ENCODE peak calls at places on chromosome 9, in six cellular contexts. T is PC-9, P is body of pancreas, C is tibial nerve, F is kidney epithelial cell, L is cardiac muscle cell. W is an unnamed sample. For H3K36me3, the result is how much of the 10 kb centered on the place peaks cover.

GRCh38 chr9:121942866-121943265 is 150.2 kb downstream of the TTLL11 start:
- DNase-seq in L (no peak), P (no peak), T (no peak), C (no peak), F (no peak), W (no peak)

GRCh38 chr9:96655198-96655851 is at the start of gene PRXL2C:
- DNase-seq in C (peak), P (peak), L (peak), T (no peak), F (no peak), W (peak)

GRCh38 chr9:68482548-68482947 is 58.1 kb downstream of the TMEM252 start:
- DNase-seq in T (no peak), P (no peak), L (no peak), C (no peak), F (no peak), W (no peak)

GRCh38 chr9:86732514-86732913 is 214.8 kb downstream of the GAS1 start:
- DNase-seq in P (no peak), T (no peak), C (peak), L (peak), F (peak), W (no peak)

GRCh38 chr9:92378825-92379535 is 25.4 kb downstream of the OGN start:
- DNase-seq in P (no peak), C (no peak), T (no peak), L (no peak), F (no peak), W (no peak)

GRCh38 chr9:119697996-119698395 is 328.8 kb upstream of the BRINP1 start:
- DNase-seq in F (no peak), P (no peak), L (no peak), T (no peak), C (no peak), W (no peak)

GRCh38 chr9:97519441-97519970 is 18.0 kb downstream of the TMOD1 start:
- DNase-seq in T (no peak), F (no peak), C (no peak), L (no peak), P (no peak), W (no peak)

GRCh38 chr9:16417101-16417500 is 453.4 kb downstream of the BNC2 start:
- DNase-seq in C (no peak), T (no peak), F (no peak), P (no peak), L (peak), W (no peak)

GRCh38 chr9:26675055-26675454 is 217.5 kb downstream of the CAAP1 start:
- DNase-seq in T (no peak), L (no peak), C (no peak), F (no peak), P (no peak), W (no peak)

GRCh38 chr9:124198948-124199347 is 58.8 kb upstream of the NEK6 start:
- DNase-seq in F (no peak), T (no peak), C (no peak), P (no peak), L (no peak), W (no peak)

GRCh38 chr9:69180670-69181069 is 6.6 kb downstream of the TJP2 start:
- DNase-seq in T (peak), C (no peak), F (peak), P (peak), L (peak), W (no peak)

GRCh38 chr9:113695901-113696300 is 180.2 kb upstream of the ZNF618 start:
- DNase-seq in F (no peak), L (no peak), P (no peak), C (no peak), T (no peak), W (no peak)

GRCh38 chr9:125472926-125473701 is 211.5 kb downstream of the GAPVD1 start:
- DNase-seq in F (no peak), T (no peak), C (no peak), L (peak), P (no peak), W (no peak)

GRCh38 chr9:125472562-125472925 is 210.9 kb downstream of the GAPVD1 start:
- DNase-seq in L (no peak), C (no peak), F (no peak), T (no peak), P (no peak), W (no peak)

GRCh38 chr9:125467341-125467740 is 205.7 kb downstream of the GAPVD1 start:
- DNase-seq in T (no peak), L (peak), P (no peak), F (no peak), C (no peak), W (no peak)

GRCh38 chr9:125468646-125469045 is 207.0 kb downstream of the GAPVD1 start:
- DNase-seq in C (no peak), L (no peak), F (no peak), T (no peak), P (no peak), W (no peak)

GRCh38 chr9:125470767-125471580 is 209.3 kb downstream of the GAPVD1 start:
- DNase-seq in L (no peak), T (no peak), C (no peak), P (no peak), F (no peak), W (no peak)
- TF ChIP-seq CTCF in L (no peak), T (no peak), C (no peak), P (no peak), F (no peak), W (no peak)

GRCh38 chr9:129983891-129984290 is 59.1 kb downstream of the FNBP1 start:
- DNase-seq in T (no peak), P (no peak), F (no peak), L (peak), C (no peak), W (no peak)
- H3K36me3 ChIP-seq in T (under half), P (under half), F (under half), L (under half), C (under half), W (under half)

DNA sequence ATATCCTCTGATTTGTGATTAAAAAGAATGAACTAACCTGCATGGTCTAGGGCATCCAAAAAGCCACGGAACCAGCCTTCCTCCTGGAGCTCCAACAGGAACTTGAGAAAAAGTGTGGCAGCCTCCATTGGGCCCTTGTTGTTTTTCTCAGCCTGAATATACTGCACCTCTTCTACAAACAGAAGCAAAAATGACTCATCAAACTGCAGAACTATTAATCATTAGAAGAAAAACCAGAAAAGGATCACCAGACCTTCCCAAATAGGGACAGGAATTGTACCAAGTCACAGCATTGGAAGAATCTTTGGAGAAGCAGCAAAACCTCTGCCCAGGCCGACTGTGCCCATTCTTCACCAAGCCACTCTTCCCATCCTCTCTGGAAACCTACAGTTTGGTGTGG is 25.2 kb downstream of the RIGI start:
- DNase-seq in C (no peak), L (no peak), F (peak), T (no peak), P (no peak), W (no peak)
- TF ChIP-seq CTCF in C (no peak), L (no peak), F (no peak), T (no peak), P (no peak), W (no peak)

DNA sequence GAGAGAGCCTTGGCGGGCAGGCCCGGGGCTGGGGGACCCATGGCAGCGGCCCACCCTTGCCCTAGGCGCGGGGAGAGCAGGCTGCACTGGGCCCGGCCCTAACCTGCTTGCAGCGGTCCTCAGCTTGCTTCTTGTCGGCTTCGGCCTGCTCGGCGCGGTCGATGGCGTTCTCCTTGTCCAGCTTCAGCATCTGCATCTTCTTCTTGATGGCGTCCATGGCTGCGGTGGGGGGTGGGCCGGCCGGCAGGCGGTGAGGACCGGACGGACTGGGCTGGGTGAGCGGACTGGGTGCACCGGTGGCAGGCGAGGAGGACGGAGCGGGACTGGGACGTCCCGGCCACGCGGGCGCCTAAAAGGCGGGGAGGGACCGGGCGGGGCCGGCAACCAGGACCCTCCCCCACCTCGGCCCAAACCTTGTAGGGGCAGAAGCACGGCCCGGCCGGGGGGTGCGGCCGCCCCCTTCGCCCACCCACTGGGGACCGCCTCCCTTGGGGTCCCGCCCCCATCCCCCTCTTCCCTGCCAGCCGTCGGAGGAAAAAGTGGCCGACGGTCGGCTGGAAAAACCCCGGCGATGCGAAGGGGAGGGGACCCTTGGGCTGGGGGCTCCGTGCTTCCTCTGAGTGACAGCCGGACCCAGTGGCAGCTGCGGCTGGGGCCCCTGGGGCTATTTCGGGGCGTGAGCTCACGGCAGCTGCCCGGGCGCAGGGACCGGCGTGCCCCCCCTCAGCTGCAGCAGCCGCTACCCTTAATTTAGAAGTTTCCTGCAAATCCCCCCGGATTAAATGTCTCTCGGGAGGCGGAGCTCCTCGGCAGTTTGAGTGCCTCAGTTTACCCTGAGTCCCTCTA is at the start of gene TPM2:
- DNase-seq in P (peak), C (peak), T (no peak), L (peak), F (no peak), W (no peak)
- H3K36me3 ChIP-seq in P (under half), C (under half), T (under half), L (under half), F (under half), W (under half)